ENCODE peak calls at places on chromosomes 3 and 15, in eight cellular contexts. R is IMR-90, P is WTC11, V is ovary, O is OCI-LY7, Z is Peyer's patch, U is neural crest cell, G is lower lobe of right lung. Q is an unnamed sample.

GRCh38 chr3:112598731-112599130 is 36.9 kb downstream of the SLC35A5 start:
- DNase-seq in O (no peak), P (no peak), R (no peak), U (no peak), G (no peak), V (no peak), Z (no peak), Q (no peak)

GRCh38 chr3:52609316-52609815 is 73.0 kb downstream of the UQCC5 start:
- DNase-seq in R (peak), V (no peak), Z (no peak), P (no peak), G (no peak), O (no peak), U (no peak), Q (no peak)

GRCh38 chr3:122572940-122573412 is 4.5 kb upstream of the PARP15 start:
- DNase-seq in O (peak), Z (no peak), G (peak), U (no peak), V (no peak), P (no peak), R (peak), Q (no peak)

GRCh38 chr15:35507932-35508638 is 37.9 kb downstream of the DPH6 start:
- DNase-seq in O (no peak), Z (no peak), G (no peak), U (no peak), P (no peak), R (no peak), V (no peak), Q (no peak)

GRCh38 chr3:119580148-119580760 is 962 bp downstream of the ADPRH start:
- DNase-seq in P (no peak), Z (no peak), O (peak), G (peak), V (peak), R (no peak), U (no peak), Q (no peak)

GRCh38 chr15:85726446-85726845 is 68.3 kb downstream of the KLHL25 start:
- DNase-seq in U (no peak), R (no peak), P (no peak), Z (no peak), G (no peak), V (no peak), O (no peak), Q (no peak)

GRCh38 chr3:127535901-127536817 is 54.4 kb downstream of the TPRA1 start:
- DNase-seq in P (no peak), Z (peak), G (no peak), V (no peak), R (no peak), O (no peak), U (no peak), Q (no peak)

GRCh38 chr3:45477026-45477725 is 88.8 kb downstream of the LARS2 start:
- DNase-seq in G (no peak), V (no peak), R (peak), O (no peak), U (no peak), P (no peak), Z (no peak), Q (no peak)

GRCh38 chr3:101676219-101676764 is 640 bp downstream of the ZBTB11 start:
- DNase-seq in R (peak), V (peak), G (peak), U (peak), Z (peak), P (peak), O (peak), Q (peak)

DNA sequence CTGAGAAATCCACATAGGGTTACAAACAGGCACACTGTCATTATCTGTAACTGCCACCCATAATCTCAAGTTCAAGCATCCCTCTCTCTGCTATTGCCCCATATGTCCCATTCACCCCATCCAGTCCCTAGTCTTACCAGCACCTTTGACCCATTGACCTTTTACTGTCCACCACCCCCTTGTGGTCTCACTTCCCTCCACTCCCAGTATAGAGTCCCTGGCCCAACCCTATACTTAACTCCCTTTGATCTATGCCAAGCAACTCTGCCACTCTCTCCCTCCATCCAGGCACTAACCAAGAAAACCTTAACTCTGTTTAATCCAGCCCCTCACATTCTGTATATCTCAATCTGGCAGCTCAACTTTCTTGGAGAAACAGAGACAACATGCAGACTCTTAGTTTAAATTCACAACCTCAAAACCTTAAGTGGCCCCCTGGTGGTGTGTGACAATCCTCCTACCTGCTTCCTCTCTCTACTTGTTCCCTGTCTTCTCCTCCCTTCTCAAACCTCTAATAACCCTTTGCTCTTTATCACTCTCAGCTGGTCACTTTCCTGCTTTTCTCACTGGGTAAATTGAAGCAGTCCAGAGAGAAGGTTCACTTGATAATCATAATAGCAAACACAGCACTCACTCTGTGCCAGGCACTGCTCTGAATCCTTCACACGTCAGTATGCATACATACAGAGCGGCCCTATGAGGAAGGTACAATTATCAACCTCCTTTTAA is 162.7 kb downstream of the STT3B start:
- DNase-seq in O (peak), U (no peak), G (no peak), Z (no peak), R (no peak), P (peak), V (no peak), Q (no peak)
- TF ChIP-seq CTCF in O (peak), U (peak), G (peak), Z (no peak), R (peak), P (peak), V (no peak), Q (peak)

GRCh38 chr3:75001330-75001729 is 386.9 kb upstream of the CNTN3 start:
- DNase-seq in P (no peak), U (no peak), G (no peak), R (peak), V (no peak), O (no peak), Z (no peak), Q (no peak)
- TF ChIP-seq CTCF in P (no peak), U (peak), G (peak), R (peak), V (no peak), O (peak), Z (no peak), Q (peak)

DNA sequence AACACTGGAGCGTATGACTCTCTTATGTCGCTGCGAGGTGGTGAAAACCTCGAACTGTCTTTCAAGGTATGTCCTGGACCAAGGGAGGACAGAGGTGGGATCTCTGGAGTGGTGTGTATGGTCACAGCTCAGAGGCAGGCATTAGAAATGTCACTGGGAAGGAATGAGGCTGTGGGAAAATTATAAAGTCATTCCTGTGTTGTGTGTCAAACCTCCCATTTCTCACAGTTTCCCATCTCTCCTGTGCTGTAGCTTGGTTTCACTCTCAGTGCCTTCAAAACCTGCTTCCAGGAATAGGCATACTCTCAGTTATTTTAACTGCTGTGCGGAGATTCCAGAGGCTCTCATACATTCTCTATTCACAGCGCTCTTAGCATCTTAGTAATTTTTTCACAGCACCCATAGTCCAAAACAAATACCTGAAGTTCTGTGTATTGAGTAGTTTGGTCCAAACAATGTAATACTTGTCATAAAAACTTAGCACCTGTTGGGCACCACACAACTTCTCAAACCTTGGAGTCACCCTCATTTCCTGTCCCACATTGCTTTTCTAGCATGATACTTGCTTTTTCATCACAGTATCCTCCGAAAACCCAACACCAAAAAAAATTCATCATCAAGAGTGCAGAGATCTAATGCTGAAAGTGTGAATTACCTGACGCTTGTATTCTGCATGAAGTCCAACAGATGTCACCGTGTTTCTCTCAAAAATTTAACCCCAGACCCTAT is 36.9 kb downstream of the GALNT15 start:
- DNase-seq in U (no peak), P (no peak), G (no peak), V (no peak), O (no peak), R (peak), Z (no peak), Q (peak)
- TF ChIP-seq CTCF in U (no peak), P (no peak), G (no peak), V (no peak), O (no peak), R (no peak), Z (no peak), Q (no peak)

GRCh38 chr3:32146669-32147315 is 40.4 kb downstream of the GPD1L start:
- DNase-seq in R (no peak), G (no peak), Z (no peak), U (no peak), V (no peak), O (peak), P (no peak), Q (no peak)

GRCh38 chr3:32147509-32147908 is 41.1 kb downstream of the GPD1L start:
- DNase-seq in O (no peak), P (no peak), U (no peak), G (no peak), Z (no peak), V (no peak), R (peak), Q (no peak)

GRCh38 chr3:32143849-32144757 is 37.7 kb downstream of the GPD1L start:
- DNase-seq in U (peak), V (peak), G (no peak), O (peak), P (peak), Z (no peak), R (peak), Q (peak)

GRCh38 chr3:32148356-32148755 is 41.9 kb downstream of the GPD1L start:
- DNase-seq in P (no peak), U (no peak), G (no peak), V (no peak), Z (no peak), R (no peak), O (no peak), Q (no peak)

GRCh38 chr3:32147935-32148334 is 41.5 kb downstream of the GPD1L start:
- DNase-seq in R (no peak), P (no peak), V (no peak), G (no peak), O (peak), U (no peak), Z (no peak), Q (no peak)
- TF ChIP-seq CTCF in R (peak), P (no peak), V (no peak), G (no peak), O (peak), U (peak), Z (no peak), Q (peak)

GRCh38 chr3:100090669-100091005 is 23.7 kb downstream of the FILIP1L start:
- DNase-seq in O (no peak), U (no peak), V (no peak), G (no peak), P (no peak), R (no peak), Z (no peak), Q (no peak)
- TF ChIP-seq CTCF in O (peak), U (no peak), V (no peak), G (no peak), P (no peak), R (no peak), Z (no peak), Q (peak)